ENCODE peak calls at places on chromosomes 11 and 22, in six cellular contexts. U is AG09319, E is glutamatergic neuron, L is progenitor cell of endocrine pancreas, M is endothelial cell, Y is sigmoid colon. K is an unnamed sample.

GRCh38 chr11:67667490-67668190 is 6.8 kb downstream of the ALDH3B2 start:
- DNase-seq in U (no peak), E (no peak), L (no peak), M (no peak), Y (no peak), K (no peak)

GRCh38 chr11:104106136-104106754 is 57.7 kb downstream of the PDGFD start:
- DNase-seq in U (peak; percentile 69), E (no peak), L (no peak), M (no peak), Y (no peak), K (no peak)

GRCh38 chr11:65646288-65646734 is 8.4 kb downstream of the SIPA1 start:
- DNase-seq in U (no peak), E (no peak), L (no peak), M (no peak), Y (no peak), K (no peak)

GRCh38 chr11:1205121-1205986 is 17.5 kb upstream of the MUC5B start:
- DNase-seq in U (no peak), E (peak; percentile 20), L (peak; percentile 8), M (no peak), Y (peak; percentile 58), K (no peak)

GRCh38 chr22:17818166-17818565 is 43.9 kb upstream of the BID start:
- DNase-seq in U (no peak), E (no peak), L (no peak), M (no peak), Y (no peak), K (no peak)

GRCh38 chr11:74699615-74700396 is 31.4 kb downstream of the CHRDL2 start:
- DNase-seq in U (no peak), E (no peak), L (no peak), M (no peak), Y (no peak), K (no peak)

GRCh38 chr11:45082744-45083543 is 63.5 kb upstream of the PRDM11 start:
- DNase-seq in U (no peak), E (no peak), L (no peak), M (no peak), Y (no peak), K (no peak)

GRCh38 chr11:111635706-111636045 is 33.4 kb downstream of the SIK2 start:
- DNase-seq in U (peak; percentile 62), E (no peak), L (no peak), M (no peak), Y (peak; percentile 68), K (no peak)

GRCh38 chr11:7904910-7905309 is 26.2 kb downstream of the OR10A6 start:
- DNase-seq in U (peak; percentile 28), E (no peak), L (no peak), M (no peak), Y (no peak), K (no peak)

GRCh38 chr11:120555433-120555773 is 43.9 kb downstream of the GRIK4 start:
- DNase-seq in U (no peak), E (no peak), L (no peak), M (no peak), Y (no peak), K (no peak)

GRCh38 chr11:32905028-32905667 is 12.5 kb downstream of the QSER1 start:
- DNase-seq in U (no peak), E (no peak), L (no peak), M (no peak), Y (no peak), K (no peak)

GRCh38 chr22:30876925-30877553 is 91.5 kb downstream of the MORC2 start:
- DNase-seq in U (no peak), E (no peak), L (no peak), M (no peak), Y (peak; percentile 46), K (no peak)

GRCh38 chr11:85886089-85887056 is 31.2 kb downstream of the CCDC83 start:
- DNase-seq in U (peak; percentile 71), E (no peak), L (no peak), M (no peak), Y (no peak), K (no peak)

GRCh38 chr11:86940122-86940777 is 14.9 kb downstream of the FZD4 start:
- DNase-seq in U (no peak), E (no peak), L (no peak), M (peak; percentile 16), Y (peak; percentile 85), K (no peak)

GRCh38 chr11:65524010-65524746 is 705 bp upstream of the SCYL1 start:
- DNase-seq in U (no peak), E (peak; percentile 21), L (no peak), M (no peak), Y (peak; percentile 86), K (no peak)

GRCh38 chr22:50612715-50613221 is 12.2 kb downstream of the MAPK8IP2 start:
- DNase-seq in U (no peak), E (no peak), L (no peak), M (no peak), Y (no peak), K (no peak)

GRCh38 chr11:121330614-121331435 is 38.3 kb downstream of the SC5D start:
- DNase-seq in U (no peak), E (no peak), L (no peak), M (no peak), Y (no peak), K (no peak)

GRCh38 chr11:71310184-71310583 is 57.8 kb upstream of the SHANK2 start:
- DNase-seq in U (no peak), E (no peak), L (no peak), M (no peak), Y (no peak), K (no peak)

GRCh38 chr11:126197277-126197939 is 14.0 kb downstream of the RPUSD4 start:
- DNase-seq in U (no peak), E (no peak), L (no peak), M (no peak), Y (no peak), K (no peak)
- TF ChIP-seq CTCF in U (no peak), E (no peak), L (no peak), M (no peak), Y (no peak), K (no peak)

GRCh38 chr11:61056566-61056965 is 45.7 kb upstream of the CD5 start:
- DNase-seq in U (no peak), E (no peak), L (no peak), M (no peak), Y (peak; percentile 46), K (no peak)
- TF ChIP-seq CTCF in U (no peak), E (no peak), L (no peak), M (no peak), Y (no peak), K (no peak)

DNA sequence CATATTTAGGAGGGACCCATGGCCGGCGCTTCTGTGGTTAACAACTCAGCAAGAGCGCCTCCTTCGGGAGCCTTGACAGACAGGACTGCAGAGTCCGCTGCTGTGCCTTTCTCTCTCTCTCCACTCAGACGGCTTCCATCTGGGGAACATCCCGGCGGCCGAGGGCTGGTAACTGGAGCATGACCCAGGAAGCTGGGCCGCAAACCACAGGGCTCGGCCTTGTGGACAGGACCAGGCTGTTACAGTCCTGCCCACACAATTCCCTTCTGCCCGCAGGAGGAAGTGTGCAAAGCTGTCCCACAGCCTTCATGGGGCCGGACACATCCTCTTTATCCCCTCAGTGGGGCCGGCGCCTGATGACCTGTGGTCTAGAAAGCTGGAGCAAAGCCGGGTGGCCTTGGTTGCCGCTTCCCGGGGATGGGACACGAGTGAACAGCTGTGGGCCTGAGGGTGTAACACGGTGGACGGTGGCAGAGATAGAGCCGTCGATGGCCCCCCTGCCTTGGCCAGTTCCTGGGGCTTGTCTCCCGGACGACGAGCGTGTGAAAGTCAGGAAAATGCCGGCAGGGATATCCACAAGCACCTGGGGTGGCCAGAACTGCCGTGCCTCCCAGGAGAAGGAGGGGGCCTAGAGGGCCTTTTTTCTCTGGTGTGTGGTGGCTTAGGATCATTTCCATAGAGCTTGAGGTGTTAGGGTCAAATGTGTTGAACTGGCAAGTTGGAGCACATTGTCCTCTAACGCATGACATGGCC is 50.1 kb downstream of the FBLN1 start:
- DNase-seq in U (peak; percentile 95), E (peak; percentile 56), L (no peak), M (peak; percentile 17), Y (peak; percentile 82), K (no peak)
- TF ChIP-seq CTCF in U (peak; percentile 65), E (no peak), L (no peak), M (no peak), Y (no peak), K (no peak)

DNA sequence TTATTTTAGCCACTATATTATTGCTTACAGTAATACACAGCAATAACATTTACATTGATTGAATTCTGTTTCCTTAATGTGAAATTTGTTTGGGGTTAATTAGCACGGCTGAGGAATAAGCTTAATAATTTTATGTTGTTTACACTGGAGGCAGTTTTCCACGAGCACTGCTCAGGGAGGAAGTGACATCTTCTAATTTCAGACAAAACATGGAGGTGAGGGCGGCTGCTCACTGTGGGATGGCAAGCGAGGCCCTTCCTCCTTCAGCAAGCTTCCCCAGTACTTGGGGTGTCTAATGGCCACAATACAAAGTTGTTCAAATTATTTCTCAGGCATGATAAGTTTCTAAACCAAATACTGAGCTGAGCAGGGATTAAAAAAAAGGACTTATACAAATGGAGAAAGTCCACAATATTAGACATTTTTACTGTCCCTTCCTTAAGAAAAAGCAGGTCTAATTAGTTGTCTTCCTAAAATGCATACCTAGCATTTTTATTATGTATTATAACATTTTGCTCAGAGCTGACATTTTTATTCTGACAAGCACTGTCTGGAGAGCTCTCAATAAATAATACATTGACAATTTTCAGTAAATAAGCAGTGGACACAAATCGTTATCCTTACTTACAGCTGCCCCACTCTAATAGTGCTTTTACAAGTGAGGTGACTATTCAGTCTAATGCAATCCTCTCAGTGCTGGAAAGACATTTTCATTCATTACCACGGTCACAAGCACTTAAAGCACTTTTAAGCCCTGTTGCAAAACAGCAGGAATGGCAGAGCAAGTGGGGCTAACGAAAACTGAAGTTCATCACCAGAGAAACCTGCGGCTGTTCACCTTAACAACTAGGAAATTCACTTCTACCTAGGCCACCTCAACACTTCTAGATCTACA is 56.2 kb downstream of the SOX6 start:
- DNase-seq in U (no peak), E (no peak), L (no peak), M (no peak), Y (no peak), K (no peak)
- TF ChIP-seq CTCF in U (no peak), E (no peak), L (no peak), M (no peak), Y (no peak), K (no peak)

GRCh38 chr11:35163707-35164496 is 24.9 kb downstream of the CD44 start:
- DNase-seq in U (no peak), E (no peak), L (no peak), M (no peak), Y (no peak), K (no peak)

GRCh38 chr11:35165416-35166368 is 26.7 kb downstream of the CD44 start:
- DNase-seq in U (no peak), E (no peak), L (no peak), M (peak; percentile 46), Y (no peak), K (peak; percentile 85)

GRCh38 chr11:35167451-35167954 is 28.5 kb downstream of the CD44 start:
- DNase-seq in U (no peak), E (no peak), L (no peak), M (no peak), Y (peak; percentile 75), K (no peak)

GRCh38 chr11:35168606-35169200 is 29.7 kb downstream of the CD44 start:
- DNase-seq in U (no peak), E (no peak), L (no peak), M (no peak), Y (no peak), K (no peak)

GRCh38 chr11:35166369-35167360 is 27.7 kb downstream of the CD44 start:
- DNase-seq in U (peak; percentile 70), E (no peak), L (no peak), M (no peak), Y (peak; percentile 80), K (no peak)
- TF ChIP-seq CTCF in U (no peak), E (no peak), L (no peak), M (no peak), Y (no peak), K (no peak)

GRCh38 chr22:49555526-49555925 is 272.1 kb downstream of the BRD1 start:
- DNase-seq in U (no peak), E (no peak), L (no peak), M (no peak), Y (peak; percentile 53), K (no peak)
- TF ChIP-seq CTCF in U (no peak), E (no peak), L (no peak), M (no peak), Y (no peak), K (no peak)